ENCODE peak calls at places on chromosomes 2 and 18, in eight cellular contexts. M is spleen, D is fibroblast of lung, J is suprapubic skin, U is mammary epithelial cell, C is psoas muscle, G is A549, Q is uterus. A is an unnamed sample.
A peak's percentile ranks its signal among the peaks of the same experiment; 100 is the strongest.

GRCh38 chr18:69845588-69846506 is 101.8 kb downstream of the CD226 start:
- DNase-seq in Q (no peak), M (no peak), G (no peak), D (peak; percentile 87), U (no peak), J (no peak), C (no peak), A (no peak)

GRCh38 chr2:107585851-107586250 is 240.8 kb upstream of the RGPD4 start:
- DNase-seq in G (no peak), J (no peak), U (peak; percentile 23), D (no peak), M (no peak), C (no peak), Q (no peak), A (no peak)

GRCh38 chr2:170161516-170162260 is 16.3 kb upstream of the MYO3B start:
- DNase-seq in U (no peak), Q (no peak), G (no peak), D (no peak), C (no peak), M (no peak), J (no peak), A (no peak)

GRCh38 chr2:219186754-219187456 is 8.8 kb downstream of the RETREG2 start:
- DNase-seq in J (no peak), M (no peak), D (no peak), G (no peak), U (no peak), Q (no peak), C (no peak), A (no peak)

GRCh38 chr18:240175-240574 is 27.7 kb downstream of the THOC1 start:
- DNase-seq in C (no peak), M (no peak), J (no peak), Q (no peak), U (no peak), D (no peak), G (no peak), A (no peak)

GRCh38 chr2:215921884-215922283 is 91.5 kb downstream of the MREG start:
- DNase-seq in M (no peak), G (no peak), C (no peak), J (no peak), U (peak; percentile 73), D (peak; percentile 99), Q (no peak), A (no peak)

GRCh38 chr2:127153691-127154158 is 46.8 kb upstream of the BIN1 start:
- DNase-seq in G (peak; percentile 27), D (peak; percentile 88), Q (peak; percentile 74), J (no peak), C (peak; percentile 86), U (peak; percentile 77), M (no peak), A (no peak)

GRCh38 chr2:125535089-125535488 is 1120.9 kb upstream of the GYPC start:
- DNase-seq in U (no peak), J (no peak), G (no peak), Q (no peak), D (no peak), M (no peak), C (no peak), A (no peak)

GRCh38 chr2:196696423-196697073 is 57.0 kb downstream of the CCDC150 start:
- DNase-seq in C (no peak), G (peak; percentile 39), M (no peak), Q (no peak), U (peak; percentile 65), D (peak; percentile 83), J (no peak), A (no peak)

GRCh38 chr2:17813015-17813741 is 3.1 kb upstream of the MSGN1 start:
- DNase-seq in C (no peak), G (no peak), U (peak; percentile 95), D (no peak), J (no peak), Q (no peak), M (no peak), A (no peak)

GRCh38 chr2:191245046-191245868 is at the start of gene MYO1B:
- DNase-seq in D (peak; percentile 68), J (peak; percentile 82), C (peak; percentile 71), M (peak; percentile 87), U (peak; percentile 89), Q (peak; percentile 56), G (peak; percentile 58), A (peak; percentile 92)
- TF ChIP-seq CTCF in D (peak; percentile 43), J (no peak), C (peak; percentile 34), M (peak; percentile 18), U (peak; percentile 71), Q (peak; percentile 41), G (peak; percentile 75), A (peak; percentile 48)

GRCh38 chr2:9308186-9308955 is 101.8 kb downstream of the ASAP2 start:
- DNase-seq in D (peak; percentile 20), C (no peak), J (no peak), U (peak; percentile 56), G (no peak), Q (no peak), M (no peak), A (no peak)

GRCh38 chr2:9303528-9304225 is 97.1 kb downstream of the ASAP2 start:
- DNase-seq in C (no peak), Q (no peak), G (no peak), J (no peak), U (no peak), M (no peak), D (no peak), A (no peak)

GRCh38 chr2:9307505-9307904 is 100.9 kb downstream of the ASAP2 start:
- DNase-seq in C (no peak), J (no peak), G (no peak), Q (no peak), M (no peak), U (no peak), D (no peak), A (no peak)

GRCh38 chr2:9309147-9309546 is 102.5 kb downstream of the ASAP2 start:
- DNase-seq in C (no peak), G (no peak), J (no peak), U (no peak), Q (no peak), D (no peak), M (no peak), A (no peak)

GRCh38 chr2:9306910-9307309 is 100.3 kb downstream of the ASAP2 start:
- DNase-seq in D (no peak), Q (no peak), G (no peak), M (no peak), C (no peak), J (no peak), U (peak; percentile 83), A (no peak)
- H3K4me1 ChIP-seq in D (peaks cover 15% of the 10 kb centered on the region), Q (peaks cover 5% of the 10 kb centered on the region), G (peaks cover 46% of the 10 kb centered on the region), M (no peaks in the 10 kb centered on the region), C (peaks cover 42% of the 10 kb centered on the region), J (peaks cover 35% of the 10 kb centered on the region), U (peaks cover 56% of the 10 kb centered on the region), A (peaks cover 15% of the 10 kb centered on the region)

DNA sequence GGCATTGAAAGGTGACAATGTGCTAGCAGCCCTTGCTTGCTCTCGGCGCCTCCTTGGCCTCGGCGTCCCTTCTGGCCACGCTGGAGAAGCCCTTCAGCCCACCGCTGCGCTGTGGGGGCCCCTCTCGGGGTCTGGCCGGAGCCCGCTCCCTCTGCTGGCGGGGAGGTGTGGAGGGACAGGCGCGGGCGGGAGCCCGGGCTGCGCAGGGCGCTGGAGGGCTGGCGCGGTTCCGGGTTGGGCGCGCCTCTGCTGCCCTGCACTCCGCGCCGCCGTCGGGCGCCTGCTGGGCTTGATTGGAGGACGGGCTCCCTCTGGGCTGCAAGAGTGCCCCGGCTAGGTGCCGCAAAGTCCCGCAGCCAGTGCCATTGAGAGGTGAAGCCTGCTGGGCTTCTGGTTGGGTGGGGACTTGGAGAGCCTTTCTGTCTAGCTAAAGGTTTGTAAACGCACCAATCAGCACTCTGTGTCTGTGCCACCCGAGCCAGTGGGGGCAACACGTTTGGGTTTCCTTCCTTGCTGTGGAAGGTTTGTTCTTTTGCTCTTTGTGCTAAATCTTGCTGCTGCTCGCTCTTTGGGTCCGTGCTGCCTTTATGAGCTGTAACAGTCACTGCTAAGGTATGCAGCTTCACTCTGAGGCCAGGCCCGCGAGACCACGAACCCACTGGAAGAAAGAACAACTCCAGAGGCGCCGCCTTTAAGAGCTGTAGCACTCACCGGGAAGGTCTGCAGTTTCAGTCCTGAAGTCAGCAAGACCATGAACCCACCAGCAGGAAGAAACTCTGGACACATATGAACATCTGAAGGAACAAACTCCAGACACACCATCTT is 14.8 kb upstream of the IMP4 start:
- DNase-seq in J (no peak), G (no peak), Q (no peak), M (no peak), D (peak; percentile 63), C (no peak), U (peak; percentile 82), A (no peak)
- TF ChIP-seq CTCF in J (no peak), G (no peak), Q (no peak), M (no peak), D (no peak), C (no peak), U (no peak), A (no peak)

DNA sequence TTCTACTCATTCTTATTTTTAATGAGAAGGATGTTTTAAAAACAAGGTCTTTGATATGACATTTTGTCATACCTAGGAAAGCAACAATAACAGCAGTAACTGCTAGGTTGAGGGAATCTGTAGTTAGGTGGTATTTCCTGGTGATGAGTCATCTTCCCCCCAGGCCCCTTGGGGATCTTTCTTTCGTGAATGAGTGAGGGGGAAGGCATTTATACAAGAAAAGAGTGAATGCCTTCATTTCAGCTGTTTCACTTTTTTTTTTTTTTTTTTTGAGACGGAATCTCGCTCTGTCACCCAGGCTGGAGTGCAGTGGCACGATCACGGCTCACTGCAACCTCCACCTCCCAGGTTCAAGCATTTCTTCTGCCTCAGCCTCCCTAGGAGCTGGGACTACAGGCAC is 108.6 kb downstream of the MAP4K4 start:
- DNase-seq in G (peak; percentile 38), C (no peak), Q (no peak), D (no peak), J (no peak), U (peak; percentile 64), M (no peak), A (no peak)
- H3K4me1 ChIP-seq in G (peaks cover 63% of the 10 kb centered on the region), C (peaks cover 35% of the 10 kb centered on the region), Q (peaks cover 5% of the 10 kb centered on the region), D (peaks cover 28% of the 10 kb centered on the region), J (peaks cover 48% of the 10 kb centered on the region), U (peaks cover 52% of the 10 kb centered on the region), M (peaks cover 31% of the 10 kb centered on the region), A (peaks cover 29% of the 10 kb centered on the region)

DNA sequence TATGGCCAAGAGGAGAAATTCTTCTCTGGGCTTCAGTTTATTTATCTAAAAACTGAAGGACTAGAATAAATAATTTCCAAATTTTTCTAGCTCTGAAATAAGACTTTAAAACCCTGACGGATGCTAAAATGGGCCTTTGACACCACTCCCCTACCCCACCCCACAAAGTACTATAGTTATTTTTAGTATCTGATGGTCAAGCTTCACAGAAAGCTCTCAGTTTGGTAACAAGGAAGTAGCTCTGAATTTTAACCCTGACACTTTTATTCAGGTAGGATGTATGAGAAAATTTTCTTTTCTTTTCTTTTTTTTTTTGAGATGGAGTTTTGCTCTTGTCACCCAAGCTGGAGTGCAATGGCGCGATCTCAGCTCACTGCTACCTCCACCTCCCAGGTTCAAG is 2.4 kb downstream of the RBKS start:
- DNase-seq in D (no peak), J (no peak), G (no peak), Q (no peak), U (no peak), M (no peak), C (no peak), A (no peak)
- TF ChIP-seq CTCF in D (no peak), J (no peak), G (no peak), Q (no peak), U (no peak), M (no peak), C (no peak), A (no peak)

GRCh38 chr2:198296665-198297308 is 492.4 kb downstream of the PLCL1 start:
- DNase-seq in U (peak; percentile 26), G (peak; percentile 26), Q (peak; percentile 50), C (no peak), M (no peak), J (no peak), D (peak; percentile 65), A (no peak)
- H3K4me1 ChIP-seq in U (no peaks in the 10 kb centered on the region), G (no peaks in the 10 kb centered on the region), Q (no peaks in the 10 kb centered on the region), C (no peaks in the 10 kb centered on the region), M (no peaks in the 10 kb centered on the region), J (no peaks in the 10 kb centered on the region), D (no peaks in the 10 kb centered on the region), A (no peaks in the 10 kb centered on the region)

A was measured in upper lobe of right lung.